ENCODE peak calls at places on chromosomes 6 and 20, in five cellular contexts. A is tibial nerve, L is HCT116, G is prostate gland, F is spleen. E is an unnamed sample.

GRCh38 chr6:149844480-149844879 is 19.7 kb downstream of the LRP11 start:
- DNase-seq in A (no peak), F (no peak), G (no peak), L (no peak), E (no peak)

GRCh38 chr20:4476903-4477302 is 244.8 kb upstream of the PRND start:
- DNase-seq in L (no peak), F (no peak), A (no peak), G (no peak), E (no peak)

GRCh38 chr20:57622579-57623381 is 2.6 kb upstream of the ZBP1 start:
- DNase-seq in G (peak; percentile 61), F (peak; percentile 93), L (peak; percentile 45), A (no peak), E (no peak)

GRCh38 chr20:51378171-51378928 is 164.2 kb downstream of the NFATC2 start:
- DNase-seq in L (no peak), F (peak; percentile 67), G (no peak), A (no peak), E (no peak)

GRCh38 chr6:111730835-111731234 is 125.2 kb upstream of the TRAF3IP2 start:
- DNase-seq in A (peak; percentile 49), G (no peak), L (no peak), F (no peak), E (peak; percentile 31)

GRCh38 chr6:11227698-11228097 is 4.8 kb downstream of the NEDD9 start:
- DNase-seq in A (no peak), L (no peak), F (no peak), G (no peak), E (no peak)

GRCh38 chr6:128138694-128139093 is 237.8 kb upstream of the THEMIS start:
- DNase-seq in A (no peak), F (no peak), G (no peak), L (no peak), E (no peak)

GRCh38 chr20:21269772-21270171 is 33.4 kb upstream of the XRN2 start:
- DNase-seq in G (no peak), F (no peak), A (no peak), L (no peak), E (no peak)

GRCh38 chr6:27608916-27609883 is 136.3 kb upstream of the ZNF184 start:
- DNase-seq in L (peak; percentile 72), G (no peak), F (no peak), A (no peak), E (no peak)

DNA sequence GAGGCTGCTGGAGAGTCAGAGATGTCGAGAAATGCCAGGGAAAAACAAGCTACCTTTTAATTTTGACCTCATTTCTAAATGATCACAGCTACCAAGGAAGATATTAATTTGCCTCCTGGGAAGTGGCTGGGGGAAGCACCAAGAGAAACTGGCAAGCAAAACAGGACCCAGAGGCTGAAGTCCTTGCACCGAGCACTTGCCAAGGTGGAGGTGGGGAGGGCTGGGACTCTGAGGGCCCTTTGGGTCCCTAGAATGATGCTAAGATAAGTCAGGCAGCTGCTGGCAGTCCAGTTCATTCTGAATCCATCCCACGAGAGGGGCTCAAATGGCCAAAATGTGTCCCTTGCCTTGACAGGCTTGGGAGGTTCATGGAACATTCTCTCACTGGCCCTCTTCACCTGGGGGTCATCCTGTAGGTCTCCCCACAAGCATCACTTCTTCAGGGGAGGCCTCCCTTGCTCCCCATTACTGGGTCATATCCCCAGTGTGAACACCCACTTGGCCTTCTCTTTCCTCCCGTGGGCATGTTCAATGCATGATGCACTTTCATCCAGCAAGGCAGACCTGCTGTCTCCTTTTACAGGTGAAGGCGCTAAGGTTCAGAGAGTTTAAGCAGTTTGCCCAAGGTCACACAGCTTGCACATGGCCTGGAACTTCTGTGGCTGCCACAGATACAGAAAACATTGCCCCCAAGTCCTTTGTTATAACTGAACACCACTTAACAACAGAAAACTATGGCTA is 39.1 kb upstream of the BLCAP start:
- DNase-seq in A (no peak), L (no peak), F (no peak), G (no peak), E (no peak)
- H3K4me3 ChIP-seq in A (no peak overlapping the region), L (no peak overlapping the region), F (no peak overlapping the region), G (no peak overlapping the region), E (no peak overlapping the region)

GRCh38 chr6:35683267-35683666 is 5.4 kb downstream of the FKBP5 start:
- DNase-seq in A (no peak), F (no peak), G (no peak), L (no peak), E (no peak)
- TF ChIP-seq POLR2A in A (no peak), F (no peak), G (no peak), L (no peak), E (no peak)

GRCh38 chr20:36850759-36851158 is 25.2 kb upstream of the TLDC2 start:
- DNase-seq in L (no peak), A (no peak), F (no peak), G (no peak), E (no peak)

GRCh38 chr20:36851490-36851889 is 24.4 kb upstream of the TLDC2 start:
- DNase-seq in G (no peak), A (no peak), L (no peak), F (no peak), E (no peak)

GRCh38 chr20:36849333-36850065 is 26.4 kb upstream of the TLDC2 start:
- DNase-seq in F (no peak), L (no peak), A (no peak), G (no peak), E (no peak)

GRCh38 chr20:36854343-36855240 is 21.3 kb upstream of the TLDC2 start:
- DNase-seq in F (no peak), G (no peak), A (no peak), L (no peak), E (no peak)

GRCh38 chr20:36852187-36852586 is 23.8 kb upstream of the TLDC2 start:
- DNase-seq in A (no peak), L (no peak), G (no peak), F (no peak), E (no peak)
- H3K4me3 ChIP-seq in A (no peak overlapping the region), L (no peak overlapping the region), G (no peak overlapping the region), F (no peak overlapping the region), E (no peak overlapping the region)

GRCh38 chr6:15521516-15521915 is 141.3 kb downstream of the DTNBP1 start:
- DNase-seq in G (no peak), L (no peak), F (no peak), A (no peak), E (peak; percentile 4)

GRCh38 chr6:15523679-15524630 is 138.9 kb downstream of the DTNBP1 start:
- DNase-seq in F (no peak), A (no peak), L (no peak), G (no peak), E (peak; percentile 47)

GRCh38 chr6:15522026-15522425 is 140.8 kb downstream of the DTNBP1 start:
- DNase-seq in L (no peak), G (no peak), A (no peak), F (peak; percentile 71), E (no peak)

GRCh38 chr6:15522427-15522826 is 140.4 kb downstream of the DTNBP1 start:
- DNase-seq in G (no peak), F (peak; percentile 60), L (no peak), A (no peak), E (peak; percentile 18)

DNA sequence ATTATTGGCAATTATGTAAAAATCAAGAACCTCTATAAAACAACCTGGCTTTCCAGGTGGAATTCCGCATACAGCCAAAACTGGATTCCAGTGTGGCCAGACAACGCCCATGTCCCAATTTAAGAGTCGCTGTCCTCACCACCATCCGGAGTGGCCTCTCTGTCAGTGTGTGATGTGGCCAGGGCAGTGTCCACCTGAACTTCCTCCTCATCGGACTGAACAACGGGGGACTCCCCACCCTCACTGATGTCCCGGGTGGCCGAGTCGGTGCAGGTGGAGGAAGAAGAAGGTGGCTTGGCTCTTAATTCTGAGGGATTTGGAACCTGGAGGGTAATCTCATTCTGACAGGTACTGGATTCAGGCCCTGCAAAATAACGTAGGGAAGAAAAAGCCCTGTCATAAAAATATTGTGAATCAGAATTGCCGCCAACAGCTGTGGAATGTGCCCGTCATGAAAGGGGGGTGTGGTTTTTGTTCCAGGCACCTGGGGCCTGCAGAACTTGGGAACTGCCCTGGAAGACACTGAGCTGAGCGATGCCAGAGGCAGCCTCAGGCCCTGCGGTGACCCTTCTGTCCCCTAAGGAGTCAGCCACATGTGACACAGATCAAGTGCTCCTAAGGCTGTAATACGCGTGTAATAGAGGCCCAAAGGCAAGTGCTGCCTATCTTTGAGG is 139.8 kb downstream of the DTNBP1 start:
- DNase-seq in A (no peak), L (no peak), G (no peak), F (peak; percentile 56), E (no peak)
- TF ChIP-seq POLR2A in A (no peak), L (no peak), G (no peak), F (no peak), E (no peak)